ENCODE peak calls at places on chromosomes 3 and 15, in nine cellular contexts. U is H9, I is transverse colon, E is pancreas, A is breast epithelium, V is fibroblast of lung, T is DND-41, Q is left ventricle myocardium inferior, H is heart left ventricle. O is an unnamed sample.

GRCh38 chr3:122151480-122151879 is 32.0 kb upstream of the CASR start:
- DNase-seq in Q (no peak), V (no peak), A (no peak), E (no peak), U (no peak), H (no peak), I (no peak), T (no peak), O (no peak)

GRCh38 chr3:53375019-53375418 is 27.7 kb upstream of the DCP1A start:
- DNase-seq in I (peak; percentile 71), T (peak; percentile 61), A (peak; percentile 66), U (peak; percentile 81), V (peak; percentile 21), H (peak; percentile 11), E (peak; percentile 91), Q (peak; percentile 36), O (peak; percentile 70)

GRCh38 chr3:158205994-158206393 is 96.1 kb downstream of the RSRC1 start:
- DNase-seq in Q (no peak), H (no peak), I (no peak), U (no peak), E (no peak), A (no peak), T (no peak), V (peak; percentile 3), O (no peak)

GRCh38 chr3:157495846-157496245 is 7.4 kb downstream of the VEPH1 start:
- DNase-seq in T (no peak), I (no peak), Q (no peak), E (no peak), V (no peak), U (no peak), H (no peak), A (no peak), O (no peak)

GRCh38 chr15:50265620-50266019 is at the start of gene HDC:
- DNase-seq in U (no peak), I (no peak), V (no peak), A (no peak), H (no peak), Q (no peak), T (no peak), E (no peak), O (no peak)

GRCh38 chr3:75101329-75102147 is 487.1 kb upstream of the CNTN3 start:
- DNase-seq in A (no peak), I (no peak), H (no peak), T (no peak), V (no peak), E (no peak), Q (no peak), U (peak; percentile 77), O (no peak)

GRCh38 chr3:25511972-25512721 is 84.1 kb downstream of the RARB start:
- DNase-seq in Q (no peak), A (no peak), H (no peak), E (no peak), T (no peak), I (no peak), V (no peak), U (no peak), O (no peak)

GRCh38 chr15:47505712-47506542 is 211.4 kb upstream of the SEMA6D start:
- DNase-seq in Q (no peak), V (no peak), I (no peak), U (no peak), H (no peak), A (no peak), E (no peak), T (no peak), O (no peak)

GRCh38 chr3:111519193-111519592 is 22.8 kb upstream of the CD96 start:
- DNase-seq in Q (no peak), T (no peak), V (no peak), U (no peak), A (no peak), E (no peak), I (no peak), H (no peak), O (no peak)

GRCh38 chr15:68699881-68700394 is 120.8 kb downstream of the ANP32A start:
- DNase-seq in V (no peak), A (no peak), U (no peak), E (no peak), I (no peak), H (peak; percentile 35), T (no peak), Q (peak; percentile 33), O (no peak)

GRCh38 chr3:194584866-194585265 is 48.4 kb downstream of the TMEM44 start:
- DNase-seq in I (no peak), V (peak; percentile 34), T (no peak), Q (no peak), H (no peak), U (no peak), A (no peak), E (no peak), O (no peak)

GRCh38 chr3:22236490-22237271 is 485.7 kb upstream of the ZNF385D start:
- DNase-seq in H (no peak), I (no peak), Q (no peak), T (no peak), V (no peak), U (no peak), E (no peak), A (no peak), O (no peak)

GRCh38 chr15:44157679-44158078 is 37.4 kb downstream of the FRMD5 start:
- DNase-seq in Q (no peak), A (no peak), E (no peak), T (no peak), V (peak; percentile 99), U (no peak), H (no peak), I (no peak), O (no peak)

GRCh38 chr15:29090617-29091466 is 178.8 kb downstream of the NSMCE3 start:
- DNase-seq in E (no peak), U (peak; percentile 73), A (no peak), Q (no peak), V (no peak), I (no peak), H (no peak), T (peak; percentile 22), O (no peak)

GRCh38 chr3:184603156-184604030 is 41.8 kb downstream of the EPHB3 start:
- DNase-seq in E (no peak), U (no peak), A (no peak), T (no peak), V (no peak), Q (no peak), I (no peak), H (no peak), O (no peak)

GRCh38 chr3:184604039-184604955 is 42.7 kb downstream of the EPHB3 start:
- DNase-seq in I (no peak), E (peak; percentile 72), U (peak; percentile 85), Q (no peak), T (no peak), V (no peak), H (peak; percentile 47), A (no peak), O (no peak)

GRCh38 chr3:184602406-184603155 is 41.0 kb downstream of the EPHB3 start:
- DNase-seq in A (no peak), I (no peak), H (no peak), E (no peak), U (peak; percentile 46), Q (no peak), T (no peak), V (no peak), O (no peak)

GRCh38 chr3:184600685-184601377 is 39.2 kb downstream of the EPHB3 start:
- DNase-seq in T (no peak), I (no peak), Q (no peak), V (no peak), H (no peak), A (no peak), E (no peak), U (no peak), O (no peak)

GRCh38 chr3:184601576-184602405 is 40.2 kb downstream of the EPHB3 start:
- DNase-seq in V (no peak), Q (no peak), T (no peak), U (no peak), E (no peak), H (no peak), A (no peak), I (no peak), O (no peak)
- H3K27ac ChIP-seq in V (no peak overlapping the region), Q (peak overlapping the region; percentile 24), T (no peak overlapping the region), U (no peak overlapping the region), E (no peak overlapping the region), H (peak overlapping the region; percentile 15), A (peak overlapping the region; percentile 94), I (no peak overlapping the region), O (no peak overlapping the region)

GRCh38 chr15:39230917-39231285 is 350.0 kb upstream of the THBS1 start:
- DNase-seq in Q (no peak), A (no peak), U (no peak), H (no peak), I (no peak), V (no peak), E (no peak), T (no peak), O (no peak)
- H3K27ac ChIP-seq in Q (no peak overlapping the region), A (no peak overlapping the region), U (no peak overlapping the region), H (no peak overlapping the region), I (no peak overlapping the region), V (no peak overlapping the region), E (no peak overlapping the region), T (no peak overlapping the region), O (no peak overlapping the region)

GRCh38 chr3:14126017-14126902 is 1.4 kb downstream of the TMEM43 start:
- DNase-seq in A (no peak), Q (peak; percentile 65), V (no peak), U (no peak), I (no peak), E (no peak), H (no peak), T (no peak), O (no peak)
- H3K27ac ChIP-seq in A (peak overlapping the region; percentile 98), Q (peak overlapping the region; percentile 90), V (peak overlapping the region; percentile 93), U (no peak overlapping the region), I (peak overlapping the region; percentile 97), E (peak overlapping the region; percentile 89), H (peak overlapping the region; percentile 92), T (peak overlapping the region; percentile 74), O (peak overlapping the region; percentile 99)

GRCh38 chr15:80996247-80996646 is 4.5 kb upstream of the TLNRD1 start:
- DNase-seq in Q (no peak), E (no peak), A (no peak), H (no peak), U (no peak), V (no peak), T (no peak), I (no peak), O (no peak)

GRCh38 chr15:80997692-80998091 is 3.0 kb upstream of the TLNRD1 start:
- DNase-seq in I (no peak), U (no peak), V (no peak), Q (no peak), T (no peak), H (no peak), A (no peak), E (no peak), O (no peak)

GRCh38 chr15:81000144-81000625 is 538 bp upstream of the TLNRD1 start:
- DNase-seq in A (no peak), E (no peak), I (no peak), Q (no peak), U (no peak), T (no peak), H (no peak), V (no peak), O (no peak)

GRCh38 chr15:80999623-81000036 is 1.1 kb upstream of the TLNRD1 start:
- DNase-seq in I (peak; percentile 85), Q (no peak), T (peak; percentile 62), H (peak; percentile 15), U (no peak), V (no peak), E (peak; percentile 74), A (peak; percentile 60), O (peak; percentile 57)

DNA sequence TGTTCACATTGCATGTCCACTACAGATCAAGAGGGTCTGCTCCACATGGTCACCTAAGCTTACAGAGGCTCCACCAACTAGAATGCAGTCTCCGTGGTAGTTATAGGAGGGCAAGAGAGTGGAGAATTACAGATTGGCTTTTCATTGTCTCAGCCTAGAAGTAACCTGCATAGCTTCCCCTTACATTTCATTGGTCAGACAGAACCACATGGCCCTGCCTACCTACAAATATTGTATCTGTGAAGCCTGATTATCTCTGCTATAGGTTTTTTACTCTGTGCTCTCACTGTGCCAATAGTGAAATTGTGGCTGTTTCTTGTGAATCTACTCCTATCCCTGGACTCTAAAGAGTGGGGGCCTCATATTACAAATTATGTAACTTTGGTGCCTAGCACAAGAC is 2.5 kb upstream of the TLNRD1 start:
- DNase-seq in H (no peak), U (no peak), V (no peak), A (no peak), T (no peak), Q (no peak), E (no peak), I (no peak), O (no peak)
- H3K27ac ChIP-seq in H (peak overlapping the region; percentile 50), U (no peak overlapping the region), V (no peak overlapping the region), A (no peak overlapping the region), T (no peak overlapping the region), Q (peak overlapping the region; percentile 99), E (no peak overlapping the region), I (peak overlapping the region; percentile 33), O (peak overlapping the region; percentile 39)

O was measured in lower lobe of right lung.